ENCODE peak calls at places on chromosome 19, in four cellular contexts. N is right lobe of liver, S is keratinocyte, R is suprapubic skin. Q is an unnamed sample.

GRCh38 chr19:29804493-29804892 is 7.3 kb upstream of the CCNE1 start:
- DNase-seq in N (no peak), S (no peak), R (no peak), Q (no peak)

GRCh38 chr19:51158474-51159129 is 16.5 kb downstream of the SIGLEC7 start:
- DNase-seq in N (no peak), S (peak), R (no peak), Q (peak)

GRCh38 chr19:17889609-17890214 is 18.0 kb downstream of the SLC5A5 start:
- DNase-seq in N (no peak), S (no peak), R (no peak), Q (no peak)

GRCh38 chr19:2186071-2186846 is 22.5 kb downstream of the DOT1L start:
- DNase-seq in N (no peak), S (no peak), R (peak), Q (no peak)

GRCh38 chr19:4913996-4914735 is 4.9 kb downstream of the UHRF1 start:
- DNase-seq in N (no peak), S (no peak), R (no peak), Q (no peak)

GRCh38 chr19:45179063-45179847 is 671 bp downstream of the BLOC1S3 start:
- DNase-seq in N (peak), S (no peak), R (no peak), Q (no peak)

GRCh38 chr19:17779281-17779930 is 15.5 kb upstream of the B3GNT3 start:
- DNase-seq in N (peak), S (no peak), R (no peak), Q (no peak)

GRCh38 chr19:39506944-39507714 is 7.8 kb upstream of the SELENOV start:
- DNase-seq in N (no peak), S (no peak), R (no peak), Q (no peak)

GRCh38 chr19:13637664-13638063 is 126.7 kb upstream of the MRI1 start:
- DNase-seq in N (no peak), S (no peak), R (no peak), Q (no peak)

GRCh38 chr19:47842941-47843340 is 16.1 kb upstream of the TPRX2 start:
- DNase-seq in N (no peak), S (no peak), R (no peak), Q (no peak)

GRCh38 chr19:4456843-4457653 is 546 bp downstream of the UBXN6 start:
- DNase-seq in N (no peak), S (no peak), R (no peak), Q (no peak)

DNA sequence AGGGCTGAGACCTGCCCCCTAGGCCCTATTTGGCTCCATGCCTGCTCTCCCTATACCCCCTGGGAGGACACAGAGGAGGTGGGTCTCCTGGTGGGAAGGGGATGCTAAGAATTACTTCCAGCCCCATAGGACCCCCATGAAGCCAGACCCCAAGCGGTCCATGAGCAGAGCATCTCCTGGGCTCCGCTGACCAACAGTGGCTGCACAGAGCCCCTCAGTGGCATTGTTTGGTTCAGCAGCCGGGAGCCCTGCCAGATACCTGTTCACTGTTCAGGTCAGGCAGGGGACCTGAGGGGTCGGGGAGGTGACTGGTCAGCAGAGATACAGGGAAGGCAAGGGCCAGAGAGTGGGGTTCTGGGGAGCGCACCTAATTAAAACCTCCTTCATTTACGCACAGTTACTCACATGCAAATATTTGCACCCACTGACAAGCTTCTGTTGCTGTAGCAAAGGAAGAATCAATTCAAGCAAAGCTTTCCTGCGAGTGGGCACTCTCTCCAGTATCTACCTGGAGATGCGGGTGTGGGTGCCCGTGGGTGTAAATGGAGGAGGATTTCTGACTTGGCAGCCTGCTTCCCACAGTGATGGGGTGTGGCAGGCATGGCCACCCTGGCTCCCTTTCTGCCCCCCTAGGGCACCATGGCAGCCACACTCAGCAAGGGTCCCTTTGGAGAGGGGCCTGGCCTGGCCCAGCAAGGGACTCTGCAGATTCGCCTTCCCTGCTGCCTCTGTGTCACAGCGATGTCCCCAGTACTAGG is 83.5 kb downstream of the CHST8 start:
- DNase-seq in N (no peak), S (no peak), R (no peak), Q (no peak)
- TF ChIP-seq CTCF in N (no peak), S (no peak), R (no peak), Q (no peak)

GRCh38 chr19:14871619-14872230 is 14.2 kb downstream of the OR7A17 start:
- DNase-seq in N (no peak), S (no peak), R (no peak), Q (no peak)
- TF ChIP-seq CTCF in N (peak), S (peak), R (no peak), Q (no peak)

GRCh38 chr19:1057185-1057857 is 9.6 kb upstream of the ARHGAP45 start:
- DNase-seq in N (no peak), S (no peak), R (no peak), Q (no peak)
- TF ChIP-seq CTCF in N (peak), S (no peak), R (no peak), Q (no peak)

GRCh38 chr19:42634409-42635232 is 39.9 kb upstream of the CEACAM8 start:
- DNase-seq in N (no peak), S (no peak), R (no peak), Q (no peak)
- TF ChIP-seq CTCF in N (peak), S (peak), R (no peak), Q (no peak)

GRCh38 chr19:35142531-35143230 is 374 bp upstream of the FXYD7 start:
- DNase-seq in N (no peak), S (no peak), R (no peak), Q (no peak)
- TF ChIP-seq CTCF in N (peak), S (peak), R (no peak), Q (no peak)

DNA sequence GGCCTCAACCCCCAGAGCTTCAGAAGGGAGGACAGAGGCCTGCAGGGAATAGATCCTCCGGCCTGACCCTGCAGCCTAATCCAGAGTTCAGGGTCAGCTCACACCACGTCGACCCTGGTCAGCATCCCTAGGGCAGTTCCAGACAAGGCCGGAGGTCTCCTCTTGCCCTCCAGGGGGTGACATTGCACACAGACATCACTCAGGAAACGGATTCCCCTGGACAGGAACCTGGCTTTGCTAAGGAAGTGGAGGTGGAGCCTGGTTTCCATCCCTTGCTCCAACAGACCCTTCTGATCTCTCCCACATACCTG is 969 bp upstream of the CEACAM5 start:
- DNase-seq in N (peak), S (no peak), R (no peak), Q (no peak)
- TF ChIP-seq CTCF in N (no peak), S (no peak), R (no peak), Q (no peak)

Q was measured in omental fat pad.